ENCODE peak calls at places on chromosomes 4 and X, in four cellular contexts. T is WTC11, K is K562, M is HepG2. V is an unnamed sample.

GRCh38 chr4:184283659-184284335 is 66.1 kb upstream of the ENPP6 start:
- DNase-seq in T (no peak), K (no peak), M (no peak), V (no peak)

GRCh38 chr4:164239976-164240375 is 514.0 kb upstream of the SMIM31 start:
- DNase-seq in T (no peak), K (no peak), M (no peak), V (no peak)

GRCh38 chr4:65383589-65384305 is 286.5 kb downstream of the EPHA5 start:
- DNase-seq in T (no peak), K (no peak), M (no peak), V (no peak)

GRCh38 chr4:152972821-152973613 is 36.9 kb downstream of the FHDC1 start:
- DNase-seq in T (no peak), K (no peak), M (no peak), V (no peak)

GRCh38 chrX:106177106-106177981 is 9.2 kb downstream of the PWWP3B start:
- DNase-seq in T (peak), K (peak), M (no peak), V (peak)

GRCh38 chr4:156889616-156890594 is 81.7 kb downstream of the PDGFC start:
- DNase-seq in T (no peak), K (no peak), M (no peak), V (no peak)

GRCh38 chr4:7336732-7337131 is 98.0 kb downstream of the PSAPL1 start:
- DNase-seq in T (no peak), K (no peak), M (no peak), V (no peak)

GRCh38 chr4:20773144-20773997 is 73.1 kb downstream of the PACRGL start:
- DNase-seq in T (peak), K (peak), M (peak), V (peak)

GRCh38 chr4:32025840-32026459 is 1305.8 kb downstream of the PCDH7 start:
- DNase-seq in T (no peak), K (no peak), M (no peak), V (no peak)

GRCh38 chr4:159487284-159487747 is 384.4 kb downstream of the RAPGEF2 start:
- DNase-seq in T (peak), K (peak), M (peak), V (peak)
- TF ChIP-seq ELF4 in T (no peak), K (no peak), M (no peak), V (no peak)

GRCh38 chr4:177692907-177693306 is 250.7 kb upstream of the AGA start:
- DNase-seq in T (no peak), K (no peak), M (no peak), V (no peak)

GRCh38 chr4:177699365-177700213 is 257.4 kb upstream of the AGA start:
- DNase-seq in T (no peak), K (no peak), M (no peak), V (no peak)

GRCh38 chr4:177696438-177696966 is 254.3 kb upstream of the AGA start:
- DNase-seq in T (peak), K (no peak), M (no peak), V (no peak)
- TF ChIP-seq ELF4 in T (no peak), K (no peak), M (no peak), V (no peak)

GRCh38 chr4:17203767-17204166 is 305.3 kb upstream of the LDB2 start:
- DNase-seq in T (no peak), K (no peak), M (no peak), V (no peak)
- TF ChIP-seq ELF4 in T (no peak), K (no peak), M (no peak), V (no peak)

DNA sequence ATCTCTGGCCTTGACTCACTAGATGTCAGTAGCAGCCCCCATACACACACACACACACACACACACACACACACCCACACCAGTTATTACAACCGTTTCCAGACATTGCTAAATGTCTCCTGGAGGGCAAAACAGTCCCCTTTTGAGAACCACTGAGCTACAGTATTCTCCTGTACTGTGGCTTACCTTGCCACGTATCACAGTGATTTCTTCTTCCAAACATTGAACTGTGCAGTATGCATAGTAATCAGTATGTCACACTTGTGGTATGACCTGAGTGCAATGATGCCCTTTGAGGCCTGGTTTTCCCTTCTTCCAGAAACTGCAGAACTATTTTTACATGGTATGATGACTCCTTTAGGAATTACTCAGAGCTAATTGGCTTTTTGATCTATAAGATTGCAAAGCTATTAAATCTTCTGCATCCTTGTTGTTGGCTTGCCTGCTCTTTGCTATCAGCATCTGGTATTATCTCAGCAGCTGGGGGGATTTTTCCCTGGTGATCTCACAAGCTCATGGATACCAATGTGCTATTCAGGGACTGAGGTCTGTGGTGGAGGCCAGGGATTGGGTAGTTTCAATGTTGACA is 3.6 kb upstream of the THOC2 start:
- DNase-seq in T (no peak), K (no peak), M (no peak), V (no peak)
- TF ChIP-seq ELF4 in T (no peak), K (no peak), M (no peak), V (no peak)